ENCODE peak calls at places on chromosomes 1 and 21, in six cellular contexts. R is AG09309; J is CD8-positive, alpha-beta T cell; T is suprapubic skin; Z is activated naive CD8-positive, alpha-beta T cell treated with anti-CD3 and anti-CD28 coated beads, Interleukin-2, amount 50 U/mL, for 24 hours; S is A172. X is an unnamed sample.

GRCh38 chr1:202122639-202123335 is at the start of gene GPR37L1:
- DNase-seq in T (no peak), S (peak), J (no peak), R (no peak), Z (no peak), X (peak)

GRCh38 chr1:85707267-85707989 is 805 bp downstream of the ZNHIT6 start:
- DNase-seq in J (no peak), T (no peak), R (no peak), S (no peak), Z (no peak), X (no peak)

GRCh38 chr1:96416111-96416595 is 305.4 kb upstream of the PTBP2 start:
- DNase-seq in R (peak), Z (no peak), S (peak), T (peak), J (no peak), X (no peak)

GRCh38 chr1:205496661-205497060 is 7.8 kb upstream of the CDK18 start:
- DNase-seq in S (no peak), T (no peak), Z (no peak), R (no peak), J (no peak), X (no peak)

GRCh38 chr21:46117586-46118304 is 19.8 kb downstream of the COL6A2 start:
- DNase-seq in R (no peak), T (peak), J (no peak), S (no peak), Z (no peak), X (no peak)

GRCh38 chr1:36729289-36729688 is 246.6 kb upstream of the CSF3R start:
- DNase-seq in J (no peak), T (no peak), S (no peak), R (no peak), Z (no peak), X (no peak)

GRCh38 chr1:102174259-102174863 is 177.6 kb upstream of the OLFM3 start:
- DNase-seq in T (no peak), S (no peak), R (no peak), Z (no peak), J (no peak), X (no peak)

GRCh38 chr1:5597991-5598823 is 394.0 kb downstream of the NPHP4 start:
- DNase-seq in Z (no peak), S (no peak), T (no peak), J (no peak), R (no peak), X (no peak)

GRCh38 chr21:41428847-41429246 is 2.8 kb downstream of the MX1 start:
- DNase-seq in T (no peak), Z (no peak), R (no peak), S (no peak), J (no peak), X (no peak)

GRCh38 chr1:248810727-248811513 is 14.8 kb downstream of the SH3BP5L start:
- DNase-seq in Z (no peak), J (no peak), T (no peak), R (no peak), S (peak), X (peak)